ENCODE peak calls at places on chromosomes 5 and 9, in nine cellular contexts. N is hepatocyte, H is endothelial cell of umbilical vein, O is transverse colon, V is fibroblast of lung, G is aorta, L is cardiac muscle cell, Y is OCI-LY7, T is PC-3. D is an unnamed sample. For H3K4me1, the result is how much of the 10 kb centered on the place peaks cover.

GRCh38 chr9:16640649-16641048 is 229.8 kb downstream of the BNC2 start:
- DNase-seq in T (peak), H (peak), G (no peak), N (no peak), L (no peak), O (no peak), Y (no peak), V (peak), D (no peak)

GRCh38 chr5:43486353-43486752 is 2.7 kb upstream of the TMEM267 start:
- DNase-seq in L (no peak), V (no peak), N (no peak), O (no peak), G (no peak), T (no peak), H (no peak), Y (no peak), D (no peak)

GRCh38 chr9:72524820-72525539 is 3.6 kb downstream of the TMC1 start:
- DNase-seq in G (no peak), V (peak), O (peak), N (peak), T (peak), H (peak), L (no peak), Y (no peak), D (no peak)

GRCh38 chr5:43110606-43111170 is 10.0 kb upstream of the ZNF131 start:
- DNase-seq in H (no peak), Y (peak), T (peak), V (no peak), N (peak), L (no peak), O (peak), G (no peak), D (no peak)

GRCh38 chr9:135198144-135198543 is 110.7 kb downstream of the OLFM1 start:
- DNase-seq in G (no peak), O (no peak), N (no peak), Y (no peak), T (no peak), H (no peak), V (no peak), L (no peak), D (no peak)

GRCh38 chr5:149414405-149415244 is 35.5 kb upstream of the IL17B start:
- DNase-seq in T (no peak), V (peak), O (no peak), H (no peak), Y (no peak), N (no peak), G (peak), L (no peak), D (no peak)

GRCh38 chr5:134141346-134142050 is 27.0 kb downstream of the TCF7 start:
- DNase-seq in Y (no peak), L (no peak), G (no peak), H (no peak), N (no peak), T (peak), O (no peak), V (no peak), D (peak)

GRCh38 chr5:111618644-111619271 is 106.4 kb upstream of the STARD4 start:
- DNase-seq in G (no peak), L (no peak), O (no peak), N (no peak), V (no peak), Y (no peak), H (no peak), T (peak), D (no peak)

GRCh38 chr5:66814146-66814991 is 218.2 kb downstream of the MAST4 start:
- DNase-seq in O (peak), H (peak), N (peak), T (peak), G (no peak), V (peak), Y (peak), L (peak), D (no peak)

GRCh38 chr5:141848771-141849370 is 29.3 kb downstream of the PCDH1 start:
- DNase-seq in T (peak), V (peak), O (peak), H (peak), Y (peak), N (peak), L (no peak), G (peak), D (peak)

GRCh38 chr5:33994845-33995244 is 10.4 kb upstream of the SLC45A2 start:
- DNase-seq in T (peak), H (no peak), N (no peak), L (no peak), O (no peak), Y (no peak), G (no peak), V (peak), D (no peak)

GRCh38 chr9:135090547-135090946 is 3.1 kb downstream of the OLFM1 start:
- DNase-seq in L (peak), N (peak), Y (no peak), H (no peak), T (no peak), G (no peak), O (no peak), V (no peak), D (no peak)

GRCh38 chr9:6072442-6072841 is 57.0 kb upstream of the RANBP6 start:
- DNase-seq in Y (no peak), V (no peak), N (no peak), O (no peak), T (no peak), G (no peak), L (no peak), H (no peak), D (no peak)

GRCh38 chr5:462051-462481 is 19.1 kb downstream of the EXOC3 start:
- DNase-seq in G (peak), L (no peak), O (peak), V (no peak), Y (no peak), H (no peak), T (no peak), N (no peak), D (no peak)

GRCh38 chr9:128383007-128383753 is 12.0 kb downstream of the URM1 start:
- DNase-seq in N (no peak), L (no peak), T (no peak), Y (no peak), G (no peak), O (no peak), H (no peak), V (no peak), D (no peak)

DNA sequence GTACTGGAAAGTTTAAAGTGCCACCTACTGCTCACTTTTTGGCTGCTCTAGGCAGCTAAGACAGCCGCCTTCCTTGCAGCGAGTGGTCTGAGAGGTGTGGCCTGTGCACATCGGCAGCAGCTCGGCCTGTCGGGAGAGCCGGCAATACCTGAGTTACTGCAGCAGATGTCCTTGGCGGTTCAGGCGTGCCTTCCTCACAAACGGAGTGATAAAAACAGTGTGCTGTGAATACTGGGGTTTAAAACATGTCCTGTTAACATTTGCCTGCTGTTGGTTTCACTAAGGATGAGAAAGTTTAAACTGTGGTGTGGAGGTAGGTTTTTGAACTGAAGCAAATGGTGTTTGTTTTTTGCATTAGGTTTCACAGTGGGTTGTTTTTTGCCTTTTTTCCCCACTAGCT is 12.9 kb downstream of the TRAF2 start:
- DNase-seq in V (no peak), G (no peak), N (no peak), Y (no peak), T (no peak), O (peak), L (no peak), H (no peak), D (no peak)
- H3K27ac ChIP-seq in V (no peak), G (no peak), N (no peak), Y (no peak), T (no peak), O (peak), L (peak), H (no peak), D (no peak)

GRCh38 chr9:35516481-35516880 is 26.6 kb downstream of the RUSC2 start:
- DNase-seq in O (no peak), G (no peak), T (peak), N (peak), V (peak), H (peak), L (no peak), Y (no peak), D (no peak)

GRCh38 chr9:35515766-35516165 is 25.9 kb downstream of the RUSC2 start:
- DNase-seq in Y (no peak), V (peak), T (no peak), L (no peak), O (no peak), H (no peak), G (no peak), N (no peak), D (no peak)

GRCh38 chr9:35517552-35518211 is 27.8 kb downstream of the RUSC2 start:
- DNase-seq in L (no peak), H (no peak), T (no peak), V (no peak), N (no peak), G (no peak), O (no peak), Y (no peak), D (no peak)

GRCh38 chr9:35518212-35518917 is 28.5 kb downstream of the RUSC2 start:
- DNase-seq in T (peak), H (peak), V (peak), L (peak), Y (no peak), O (no peak), G (no peak), N (peak), D (no peak)

DNA sequence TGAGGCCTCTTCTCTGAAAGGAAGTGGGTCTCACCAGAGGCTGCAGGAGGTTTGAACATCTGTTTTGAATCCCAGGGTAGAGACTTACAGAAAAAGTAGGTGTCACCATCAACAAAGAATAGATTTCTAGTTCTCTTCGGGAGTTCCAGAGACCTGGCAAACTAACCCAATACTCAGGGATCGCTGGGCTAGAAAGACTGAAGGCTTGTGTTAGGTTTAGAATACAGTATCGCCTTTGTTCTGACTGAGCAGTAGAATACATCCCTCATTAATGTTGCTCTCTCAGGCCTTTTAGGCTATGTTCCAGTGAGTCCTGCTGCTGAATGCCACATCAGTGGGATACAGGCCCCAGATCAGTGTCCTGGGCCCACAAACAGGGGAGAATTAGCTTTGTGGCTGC is 27.2 kb downstream of the RUSC2 start:
- DNase-seq in Y (no peak), N (peak), H (no peak), G (no peak), T (no peak), L (no peak), O (no peak), V (peak), D (no peak)
- H3K4me1 ChIP-seq in Y (under half), N (under half), H (half or more), G (under half), T (half or more), L (half or more), O (under half), V (half or more), D (half or more)

GRCh38 chr9:69035438-69036316 is at the start of gene FXN:
- DNase-seq in V (peak), L (peak), N (peak), H (peak), O (peak), T (peak), G (peak), Y (peak), D (peak)
- H3K27ac ChIP-seq in V (peak), L (peak), N (peak), H (peak), O (peak), T (peak), G (peak), Y (peak), D (peak)

GRCh38 chr9:124267271-124267807 is 9.6 kb downstream of the NEK6 start:
- DNase-seq in H (peak), T (peak), G (peak), V (peak), Y (peak), N (no peak), O (peak), L (no peak), D (no peak)

GRCh38 chr9:124266826-124267201 is 9.1 kb downstream of the NEK6 start:
- DNase-seq in O (no peak), L (no peak), G (no peak), N (no peak), T (no peak), V (no peak), Y (no peak), H (no peak), D (no peak)

GRCh38 chr9:124266139-124266825 is 8.5 kb downstream of the NEK6 start:
- DNase-seq in T (no peak), N (no peak), H (peak), L (no peak), O (no peak), G (no peak), V (peak), Y (no peak), D (no peak)

GRCh38 chr9:124269556-124269955 is 11.8 kb downstream of the NEK6 start:
- DNase-seq in T (no peak), O (no peak), Y (no peak), L (no peak), G (no peak), V (no peak), N (no peak), H (no peak), D (no peak)

DNA sequence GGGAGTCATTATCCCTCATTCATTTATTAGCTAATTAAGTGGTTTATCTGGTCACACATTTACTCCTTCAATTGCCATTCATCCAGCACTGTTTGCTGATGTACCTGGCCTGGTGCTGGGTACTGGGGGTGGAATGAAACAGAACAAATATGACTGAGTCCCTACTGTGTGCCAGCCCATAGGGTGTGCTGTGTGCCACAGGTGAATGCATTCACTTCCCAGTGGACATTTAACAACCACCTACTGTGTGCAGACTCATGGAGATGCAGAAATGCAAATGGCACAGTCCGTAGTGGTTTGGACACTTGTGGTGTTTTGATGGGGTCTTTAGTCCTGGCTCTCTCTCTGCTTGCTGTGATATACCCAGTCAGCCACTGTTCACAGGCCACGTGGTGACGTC is 10.5 kb downstream of the NEK6 start:
- DNase-seq in Y (no peak), T (no peak), O (no peak), H (no peak), G (no peak), L (no peak), N (no peak), V (no peak), D (no peak)
- H3K4me1 ChIP-seq in Y (half or more), T (under half), O (half or more), H (half or more), G (under half), L (under half), N (under half), V (under half), D (under half)

GRCh38 chr5:31273161-31273560 is 79.7 kb downstream of the CDH6 start:
- DNase-seq in O (no peak), V (peak), G (no peak), H (no peak), L (peak), Y (no peak), N (no peak), T (no peak), D (no peak)

GRCh38 chr5:31269259-31269658 is 75.8 kb downstream of the CDH6 start:
- DNase-seq in T (no peak), L (no peak), O (no peak), V (no peak), G (no peak), N (no peak), Y (no peak), H (no peak), D (no peak)

GRCh38 chr5:31271567-31271966 is 78.1 kb downstream of the CDH6 start:
- DNase-seq in H (no peak), T (no peak), Y (no peak), N (no peak), L (no peak), O (no peak), G (no peak), V (no peak), D (no peak)

GRCh38 chr5:31270396-31270795 is 76.9 kb downstream of the CDH6 start:
- DNase-seq in L (peak), N (peak), H (peak), O (no peak), T (peak), V (no peak), Y (no peak), G (no peak), D (no peak)

DNA sequence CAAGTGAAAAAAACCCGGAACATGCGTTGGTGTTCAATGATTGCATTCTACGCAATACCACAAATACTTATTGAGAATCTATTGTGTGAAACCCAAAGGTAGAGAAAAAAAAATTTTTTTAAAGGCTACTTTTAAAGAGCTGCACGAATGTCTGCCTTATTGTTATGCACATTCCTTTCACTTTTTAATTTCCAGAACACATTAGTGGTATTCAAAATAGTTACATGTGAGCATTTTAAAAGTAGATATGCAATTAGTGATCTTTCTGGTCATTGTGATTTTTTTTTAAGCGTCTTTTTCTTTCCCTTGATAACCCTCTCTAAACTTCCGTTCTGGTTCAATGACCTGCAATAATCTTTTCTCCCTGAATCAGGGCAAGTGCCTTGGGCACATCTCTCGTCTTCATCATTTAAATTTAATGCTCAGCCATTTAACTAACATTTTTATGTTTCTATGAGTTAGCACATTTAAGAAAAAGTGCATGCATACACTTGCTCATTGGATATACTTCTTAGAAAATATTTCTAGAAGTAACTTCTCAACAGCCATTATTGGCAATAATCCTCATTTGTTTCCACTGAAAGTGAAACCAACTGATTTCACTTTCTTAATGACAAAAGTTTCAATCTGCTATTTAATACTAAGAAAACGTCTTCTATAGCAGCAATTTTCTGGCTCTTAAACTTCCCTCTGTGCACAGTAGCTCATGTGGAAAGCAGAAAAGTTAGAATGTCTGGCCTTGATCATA is 80.3 kb downstream of the CDH6 start:
- DNase-seq in O (no peak), N (no peak), H (no peak), L (no peak), T (no peak), Y (no peak), V (no peak), G (no peak), D (no peak)
- H3K27ac ChIP-seq in O (no peak), N (no peak), H (no peak), L (no peak), T (no peak), Y (no peak), V (peak), G (no peak), D (peak)

DNA sequence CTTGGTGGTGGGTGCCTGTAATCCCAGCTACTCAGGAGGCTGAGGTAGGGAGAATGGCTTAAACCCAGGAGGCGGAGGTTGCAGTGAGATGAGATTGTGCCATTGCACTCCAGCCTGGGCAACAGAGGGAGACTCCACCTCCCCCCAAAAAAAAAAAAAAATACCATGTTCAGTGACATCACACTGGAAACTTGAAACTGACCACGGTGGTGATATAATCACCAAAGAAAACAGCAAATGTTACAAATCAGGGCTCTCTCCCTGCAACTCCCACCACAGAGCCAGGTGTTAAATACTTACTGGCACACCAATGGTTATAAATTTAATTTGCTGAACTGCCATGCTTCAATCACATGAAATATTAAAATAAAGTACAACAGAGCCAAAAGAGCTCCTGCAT is 81.4 kb downstream of the ZNF608 start:
- DNase-seq in G (no peak), T (no peak), O (no peak), V (no peak), N (no peak), L (no peak), Y (no peak), H (no peak), D (no peak)
- H3K4me1 ChIP-seq in G (under half), T (under half), O (under half), V (under half), N (half or more), L (half or more), Y (under half), H (under half), D (under half)

GRCh38 chr5:71588533-71588885 is 1.4 kb downstream of the MCCC2 start:
- DNase-seq in G (no peak), Y (no peak), V (no peak), L (no peak), T (no peak), N (no peak), O (no peak), H (no peak), D (no peak)

GRCh38 chr5:71589903-71590302 is 2.8 kb downstream of the MCCC2 start:
- DNase-seq in T (no peak), H (no peak), O (no peak), L (no peak), V (no peak), Y (no peak), G (no peak), N (no peak), D (no peak)

GRCh38 chr5:71586941-71587708 is at the start of gene MCCC2:
- DNase-seq in L (peak), H (peak), T (peak), N (peak), G (peak), O (peak), V (peak), Y (peak), D (peak)

GRCh38 chr5:71586052-71586940 is 844 bp upstream of the MCCC2 start:
- DNase-seq in O (no peak), V (peak), G (no peak), N (peak), L (peak), T (no peak), H (peak), Y (peak), D (no peak)

GRCh38 chr5:71587709-71588532 is 781 bp downstream of the MCCC2 start:
- DNase-seq in N (no peak), V (no peak), L (no peak), T (peak), H (no peak), G (no peak), Y (no peak), O (no peak), D (no peak)
- H3K27ac ChIP-seq in N (peak), V (peak), L (peak), T (peak), H (peak), G (peak), Y (peak), O (peak), D (peak)

D was measured in right atrium auricular region.